ENCODE peak calls at places on chromosomes 4 and X, in eight cellular contexts. One of them, this sample, is unnamed.

GRCh38 chrX:16671005-16671404 is 21.0 kb downstream of the S100G start:
- DNase-seq in thyroid gland: no peak
- DNase-seq in kidney epithelial cell: peak
- DNase-seq in progenitor cell of endocrine pancreas: no peak
- DNase-seq in AG04450: no peak
- DNase-seq in fibroblast of lung: peak
- DNase-seq in psoas muscle: no peak
- DNase-seq in RWPE1: peak
- DNase-seq in this sample: no peak

GRCh38 chr4:3440011-3440410 is 1.8 kb upstream of the HGFAC start:
- DNase-seq in thyroid gland: no peak
- DNase-seq in kidney epithelial cell: no peak
- DNase-seq in progenitor cell of endocrine pancreas: no peak
- DNase-seq in AG04450: no peak
- DNase-seq in fibroblast of lung: no peak
- DNase-seq in psoas muscle: no peak
- DNase-seq in RWPE1: no peak
- DNase-seq in this sample: no peak

GRCh38 chrX:50769389-50770063 is 44.5 kb downstream of the SHROOM4 start:
- DNase-seq in thyroid gland: no peak
- DNase-seq in kidney epithelial cell: no peak
- DNase-seq in progenitor cell of endocrine pancreas: no peak
- DNase-seq in AG04450: no peak
- DNase-seq in fibroblast of lung: peak
- DNase-seq in psoas muscle: no peak
- DNase-seq in RWPE1: no peak
- DNase-seq in this sample: no peak

GRCh38 chr4:99640676-99641075 is 17.0 kb downstream of the C4orf54 start:
- DNase-seq in thyroid gland: no peak
- DNase-seq in kidney epithelial cell: no peak
- DNase-seq in progenitor cell of endocrine pancreas: no peak
- DNase-seq in AG04450: no peak
- DNase-seq in fibroblast of lung: no peak
- DNase-seq in psoas muscle: no peak
- DNase-seq in RWPE1: no peak
- DNase-seq in this sample: no peak

GRCh38 chr4:156783963-156784362 is 187.6 kb downstream of the PDGFC start:
- DNase-seq in thyroid gland: no peak
- DNase-seq in kidney epithelial cell: no peak
- DNase-seq in progenitor cell of endocrine pancreas: no peak
- DNase-seq in AG04450: no peak
- DNase-seq in fibroblast of lung: no peak
- DNase-seq in psoas muscle: no peak
- DNase-seq in RWPE1: no peak
- DNase-seq in this sample: no peak

GRCh38 chr4:61740950-61741638 is 541.0 kb downstream of the ADGRL3 start:
- DNase-seq in thyroid gland: no peak
- DNase-seq in kidney epithelial cell: no peak
- DNase-seq in progenitor cell of endocrine pancreas: no peak
- DNase-seq in AG04450: no peak
- DNase-seq in fibroblast of lung: peak
- DNase-seq in psoas muscle: no peak
- DNase-seq in RWPE1: no peak
- DNase-seq in this sample: no peak

GRCh38 chr4:143558286-143558685 is 44.8 kb downstream of the SMARCA5 start:
- DNase-seq in thyroid gland: no peak
- DNase-seq in kidney epithelial cell: no peak
- DNase-seq in progenitor cell of endocrine pancreas: no peak
- DNase-seq in AG04450: no peak
- DNase-seq in fibroblast of lung: no peak
- DNase-seq in psoas muscle: no peak
- DNase-seq in RWPE1: no peak
- DNase-seq in this sample: no peak

GRCh38 chrX:72461766-72462165 is 110.9 kb downstream of the HDAC8 start:
- DNase-seq in thyroid gland: peak
- DNase-seq in kidney epithelial cell: no peak
- DNase-seq in progenitor cell of endocrine pancreas: no peak
- DNase-seq in AG04450: no peak
- DNase-seq in fibroblast of lung: peak
- DNase-seq in psoas muscle: no peak
- DNase-seq in RWPE1: no peak
- DNase-seq in this sample: no peak

GRCh38 chrX:24988314-24988713 is 27.5 kb downstream of the ARX start:
- DNase-seq in thyroid gland: no peak
- DNase-seq in kidney epithelial cell: no peak
- DNase-seq in progenitor cell of endocrine pancreas: no peak
- DNase-seq in AG04450: no peak
- DNase-seq in fibroblast of lung: no peak
- DNase-seq in psoas muscle: no peak
- DNase-seq in RWPE1: no peak
- DNase-seq in this sample: no peak

GRCh38 chr4:13349096-13349495 is 135.0 kb downstream of the RAB28 start:
- DNase-seq in thyroid gland: no peak
- DNase-seq in kidney epithelial cell: no peak
- DNase-seq in progenitor cell of endocrine pancreas: no peak
- DNase-seq in AG04450: no peak
- DNase-seq in fibroblast of lung: peak
- DNase-seq in psoas muscle: no peak
- DNase-seq in RWPE1: no peak
- DNase-seq in this sample: no peak

GRCh38 chrX:41014776-41015175 is 70.5 kb upstream of the USP9X start:
- DNase-seq in thyroid gland: no peak
- DNase-seq in kidney epithelial cell: no peak
- DNase-seq in progenitor cell of endocrine pancreas: no peak
- DNase-seq in AG04450: no peak
- DNase-seq in fibroblast of lung: peak
- DNase-seq in psoas muscle: no peak
- DNase-seq in RWPE1: peak
- DNase-seq in this sample: no peak

GRCh38 chrX:110081740-110082139 is 78.8 kb downstream of the TMEM164 start:
- DNase-seq in thyroid gland: no peak
- DNase-seq in kidney epithelial cell: no peak
- DNase-seq in progenitor cell of endocrine pancreas: no peak
- DNase-seq in AG04450: no peak
- DNase-seq in fibroblast of lung: peak
- DNase-seq in psoas muscle: peak
- DNase-seq in RWPE1: peak
- DNase-seq in this sample: no peak

GRCh38 chr4:71406459-71406963 is 67.7 kb downstream of the SLC4A4 start:
- DNase-seq in thyroid gland: no peak
- DNase-seq in kidney epithelial cell: peak
- DNase-seq in progenitor cell of endocrine pancreas: no peak
- DNase-seq in AG04450: no peak
- DNase-seq in fibroblast of lung: peak
- DNase-seq in psoas muscle: no peak
- DNase-seq in RWPE1: no peak
- DNase-seq in this sample: no peak

GRCh38 chr4:173074501-173074946 is 94.1 kb upstream of the GALNT7 start:
- DNase-seq in thyroid gland: no peak
- DNase-seq in kidney epithelial cell: peak
- DNase-seq in progenitor cell of endocrine pancreas: no peak
- DNase-seq in AG04450: peak
- DNase-seq in fibroblast of lung: peak
- DNase-seq in psoas muscle: no peak
- DNase-seq in RWPE1: peak
- DNase-seq in this sample: peak

GRCh38 chr4:37477126-37477525 is 209.1 kb downstream of the RELL1 start:
- DNase-seq in thyroid gland: no peak
- DNase-seq in kidney epithelial cell: no peak
- DNase-seq in progenitor cell of endocrine pancreas: no peak
- DNase-seq in AG04450: no peak
- DNase-seq in fibroblast of lung: no peak
- DNase-seq in psoas muscle: no peak
- DNase-seq in RWPE1: no peak
- DNase-seq in this sample: no peak

GRCh38 chr4:90025248-90025647 is 101.9 kb upstream of the CCSER1 start:
- DNase-seq in thyroid gland: no peak
- DNase-seq in kidney epithelial cell: no peak
- DNase-seq in progenitor cell of endocrine pancreas: no peak
- DNase-seq in AG04450: no peak
- DNase-seq in fibroblast of lung: peak
- DNase-seq in psoas muscle: no peak
- DNase-seq in RWPE1: no peak
- DNase-seq in this sample: no peak

GRCh38 chr4:75542824-75543223 is 13.0 kb upstream of the ODAPH start:
- DNase-seq in thyroid gland: no peak
- DNase-seq in kidney epithelial cell: peak
- DNase-seq in progenitor cell of endocrine pancreas: no peak
- DNase-seq in AG04450: peak
- DNase-seq in fibroblast of lung: peak
- DNase-seq in psoas muscle: no peak
- DNase-seq in RWPE1: peak
- DNase-seq in this sample: peak

GRCh38 chr4:94995684-94996394 is 238.1 kb downstream of the BMPR1B start:
- DNase-seq in thyroid gland: peak
- DNase-seq in kidney epithelial cell: no peak
- DNase-seq in progenitor cell of endocrine pancreas: no peak
- DNase-seq in AG04450: no peak
- DNase-seq in fibroblast of lung: peak
- DNase-seq in psoas muscle: peak
- DNase-seq in RWPE1: no peak
- DNase-seq in this sample: no peak

GRCh38 chr4:122584517-122584916 is 36.3 kb downstream of the IL21 start:
- DNase-seq in thyroid gland: no peak
- DNase-seq in kidney epithelial cell: peak
- DNase-seq in progenitor cell of endocrine pancreas: no peak
- DNase-seq in AG04450: peak
- DNase-seq in fibroblast of lung: peak
- DNase-seq in psoas muscle: no peak
- DNase-seq in RWPE1: peak
- DNase-seq in this sample: peak

GRCh38 chrX:118498351-118498750 is 2.7 kb downstream of the DOCK11 start:
- DNase-seq in thyroid gland: no peak
- DNase-seq in kidney epithelial cell: no peak
- DNase-seq in progenitor cell of endocrine pancreas: no peak
- DNase-seq in AG04450: no peak
- DNase-seq in fibroblast of lung: no peak
- DNase-seq in psoas muscle: no peak
- DNase-seq in RWPE1: no peak
- DNase-seq in this sample: no peak

GRCh38 chr4:54658321-54659093 is 750 bp downstream of the KIT start:
- DNase-seq in thyroid gland: peak
- DNase-seq in kidney epithelial cell: no peak
- DNase-seq in progenitor cell of endocrine pancreas: peak
- DNase-seq in AG04450: no peak
- DNase-seq in fibroblast of lung: peak
- DNase-seq in psoas muscle: peak
- DNase-seq in RWPE1: peak
- DNase-seq in this sample: no peak

GRCh38 chr4:55553442-55553841 is 6.7 kb upstream of the CLOCK start:
- DNase-seq in thyroid gland: peak
- DNase-seq in kidney epithelial cell: no peak
- DNase-seq in progenitor cell of endocrine pancreas: no peak
- DNase-seq in AG04450: no peak
- DNase-seq in fibroblast of lung: peak
- DNase-seq in psoas muscle: peak
- DNase-seq in RWPE1: no peak
- DNase-seq in this sample: peak

GRCh38 chr4:61994036-61994435 is 793.9 kb downstream of the ADGRL3 start:
- DNase-seq in thyroid gland: no peak
- DNase-seq in kidney epithelial cell: no peak
- DNase-seq in progenitor cell of endocrine pancreas: no peak
- DNase-seq in AG04450: no peak
- DNase-seq in fibroblast of lung: peak
- DNase-seq in psoas muscle: no peak
- DNase-seq in RWPE1: no peak
- DNase-seq in this sample: no peak

GRCh38 chrX:8043121-8043520 is 115.9 kb upstream of the PNPLA4 start:
- DNase-seq in thyroid gland: no peak
- DNase-seq in kidney epithelial cell: no peak
- DNase-seq in progenitor cell of endocrine pancreas: no peak
- DNase-seq in AG04450: no peak
- DNase-seq in fibroblast of lung: no peak
- DNase-seq in psoas muscle: no peak
- DNase-seq in RWPE1: peak
- DNase-seq in this sample: no peak

GRCh38 chrX:73214366-73215094 is at the start of gene NAP1L2:
- DNase-seq in thyroid gland: peak
- DNase-seq in kidney epithelial cell: no peak
- DNase-seq in progenitor cell of endocrine pancreas: no peak
- DNase-seq in AG04450: no peak
- DNase-seq in fibroblast of lung: peak
- DNase-seq in psoas muscle: peak
- DNase-seq in RWPE1: no peak
- DNase-seq in this sample: no peak

GRCh38 chr4:38873290-38873949 is 5.8 kb downstream of the FAM114A1 start:
- DNase-seq in thyroid gland: no peak
- DNase-seq in kidney epithelial cell: no peak
- DNase-seq in progenitor cell of endocrine pancreas: no peak
- DNase-seq in AG04450: no peak
- DNase-seq in fibroblast of lung: no peak
- DNase-seq in psoas muscle: no peak
- DNase-seq in RWPE1: no peak
- DNase-seq in this sample: no peak
- TF ChIP-seq CTCF in thyroid gland: no peak
- TF ChIP-seq CTCF in kidney epithelial cell: no peak
- TF ChIP-seq CTCF in progenitor cell of endocrine pancreas: peak
- TF ChIP-seq CTCF in AG04450: no peak
- TF ChIP-seq CTCF in fibroblast of lung: peak
- TF ChIP-seq CTCF in psoas muscle: no peak
- TF ChIP-seq CTCF in RWPE1: no peak
- TF ChIP-seq CTCF in this sample: no peak

DNA sequence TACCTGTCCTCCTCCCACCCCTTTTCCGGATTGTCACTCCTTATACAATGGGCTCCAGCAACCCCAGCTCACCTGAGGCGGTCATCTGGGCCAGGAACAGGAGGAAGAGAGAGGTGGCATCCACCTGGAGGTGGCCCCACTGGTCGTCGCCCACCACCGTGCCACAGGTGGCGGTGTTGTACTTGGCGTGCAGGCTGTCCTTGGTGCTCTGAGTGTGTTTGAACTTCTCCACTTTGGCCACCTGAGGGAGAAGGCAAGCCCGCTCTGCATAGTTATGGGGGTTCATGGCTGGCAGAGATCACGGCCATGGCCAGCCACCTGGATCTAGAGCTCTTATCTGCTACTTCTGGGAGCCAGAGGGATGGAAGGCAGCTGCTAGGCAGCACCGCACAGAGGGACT is 32.9 kb downstream of the PHKA2 start:
- DNase-seq in thyroid gland: no peak
- DNase-seq in kidney epithelial cell: no peak
- DNase-seq in progenitor cell of endocrine pancreas: no peak
- DNase-seq in AG04450: no peak
- DNase-seq in fibroblast of lung: no peak
- DNase-seq in psoas muscle: no peak
- DNase-seq in RWPE1: no peak
- DNase-seq in this sample: no peak
- TF ChIP-seq CTCF in thyroid gland: no peak
- TF ChIP-seq CTCF in kidney epithelial cell: no peak
- TF ChIP-seq CTCF in progenitor cell of endocrine pancreas: no peak
- TF ChIP-seq CTCF in AG04450: no peak
- TF ChIP-seq CTCF in fibroblast of lung: no peak
- TF ChIP-seq CTCF in psoas muscle: no peak
- TF ChIP-seq CTCF in RWPE1: no peak
- TF ChIP-seq CTCF in this sample: no peak

GRCh38 chrX:48972214-48973164 is 845 bp upstream of the KCND1 start:
- DNase-seq in thyroid gland: peak
- DNase-seq in kidney epithelial cell: no peak
- DNase-seq in progenitor cell of endocrine pancreas: no peak
- DNase-seq in AG04450: no peak
- DNase-seq in fibroblast of lung: peak
- DNase-seq in psoas muscle: peak
- DNase-seq in RWPE1: no peak
- DNase-seq in this sample: no peak
- TF ChIP-seq CTCF in thyroid gland: peak
- TF ChIP-seq CTCF in kidney epithelial cell: peak
- TF ChIP-seq CTCF in progenitor cell of endocrine pancreas: peak
- TF ChIP-seq CTCF in AG04450: peak
- TF ChIP-seq CTCF in fibroblast of lung: peak
- TF ChIP-seq CTCF in psoas muscle: peak
- TF ChIP-seq CTCF in RWPE1: peak
- TF ChIP-seq CTCF in this sample: peak

GRCh38 chr4:25723409-25723808 is 67.8 kb downstream of the SLC34A2 start:
- DNase-seq in thyroid gland: no peak
- DNase-seq in kidney epithelial cell: no peak
- DNase-seq in progenitor cell of endocrine pancreas: no peak
- DNase-seq in AG04450: peak
- DNase-seq in fibroblast of lung: peak
- DNase-seq in psoas muscle: no peak
- DNase-seq in RWPE1: no peak
- DNase-seq in this sample: no peak
- TF ChIP-seq CTCF in thyroid gland: no peak
- TF ChIP-seq CTCF in kidney epithelial cell: no peak
- TF ChIP-seq CTCF in progenitor cell of endocrine pancreas: no peak
- TF ChIP-seq CTCF in AG04450: no peak
- TF ChIP-seq CTCF in fibroblast of lung: no peak
- TF ChIP-seq CTCF in psoas muscle: no peak
- TF ChIP-seq CTCF in RWPE1: no peak
- TF ChIP-seq CTCF in this sample: no peak